ENCODE peak calls at places on chromosomes 2 and 18, in four cellular contexts. Y, P, T and V are unnamed samples. For H3K4me1, the result is how much of the 10 kb centered on the place peaks cover.

GRCh38 chr2:10430886-10431622 is 17.1 kb downstream of the ODC1 start:
- DNase-seq in Y (no peak), P (no peak), T (no peak), V (no peak)

GRCh38 chr2:232479341-232480200 is 8.1 kb downstream of the ECEL1 start:
- DNase-seq in Y (peak), P (no peak), T (no peak), V (no peak)

GRCh38 chr2:110816404-110817365 is 84.3 kb downstream of the ACOXL start:
- DNase-seq in Y (no peak), P (peak), T (no peak), V (no peak)

GRCh38 chr2:176188969-176189665 is 649 bp downstream of the HOXD1 start:
- DNase-seq in Y (no peak), P (no peak), T (no peak), V (peak)

GRCh38 chr2:45256867-45257641 is 247.8 kb upstream of the SIX2 start:
- DNase-seq in Y (no peak), P (no peak), T (peak), V (no peak)

GRCh38 chr2:169613876-169614275 is 29.7 kb downstream of the PPIG start:
- DNase-seq in Y (no peak), P (no peak), T (no peak), V (no peak)

GRCh38 chr2:70935468-70936164 is at the start of gene ATP6V1B1:
- DNase-seq in Y (peak), P (no peak), T (no peak), V (no peak)

GRCh38 chr2:110804915-110805314 is 72.5 kb downstream of the ACOXL start:
- DNase-seq in Y (no peak), P (no peak), T (no peak), V (no peak)

GRCh38 chr2:49903471-49903870 is 749.2 kb upstream of the FSHR start:
- DNase-seq in Y (no peak), P (no peak), T (no peak), V (no peak)

GRCh38 chr2:174510583-174511189 is 23.9 kb upstream of the GPR155 start:
- DNase-seq in Y (no peak), P (no peak), T (no peak), V (no peak)

GRCh38 chr2:200216310-200216709 is 90.2 kb upstream of the SPATS2L start:
- DNase-seq in Y (no peak), P (no peak), T (no peak), V (no peak)

GRCh38 chr18:72458256-72458655 is 85.9 kb downstream of the CBLN2 start:
- DNase-seq in Y (no peak), P (no peak), T (no peak), V (no peak)

GRCh38 chr2:221818569-221818968 is 246.5 kb upstream of the EPHA4 start:
- DNase-seq in Y (no peak), P (no peak), T (no peak), V (no peak)

GRCh38 chr2:236308855-236309668 is 44.9 kb upstream of the ASB18 start:
- DNase-seq in Y (no peak), P (no peak), T (no peak), V (no peak)

GRCh38 chr2:190572251-190572650 is 37.7 kb upstream of the NEMP2 start:
- DNase-seq in Y (no peak), P (no peak), T (no peak), V (no peak)

GRCh38 chr2:109260886-109261700 is 132.1 kb downstream of the SH3RF3 start:
- DNase-seq in Y (peak), P (no peak), T (no peak), V (no peak)
- TF ChIP-seq CTCF in Y (no peak), P (no peak), T (no peak), V (no peak)

DNA sequence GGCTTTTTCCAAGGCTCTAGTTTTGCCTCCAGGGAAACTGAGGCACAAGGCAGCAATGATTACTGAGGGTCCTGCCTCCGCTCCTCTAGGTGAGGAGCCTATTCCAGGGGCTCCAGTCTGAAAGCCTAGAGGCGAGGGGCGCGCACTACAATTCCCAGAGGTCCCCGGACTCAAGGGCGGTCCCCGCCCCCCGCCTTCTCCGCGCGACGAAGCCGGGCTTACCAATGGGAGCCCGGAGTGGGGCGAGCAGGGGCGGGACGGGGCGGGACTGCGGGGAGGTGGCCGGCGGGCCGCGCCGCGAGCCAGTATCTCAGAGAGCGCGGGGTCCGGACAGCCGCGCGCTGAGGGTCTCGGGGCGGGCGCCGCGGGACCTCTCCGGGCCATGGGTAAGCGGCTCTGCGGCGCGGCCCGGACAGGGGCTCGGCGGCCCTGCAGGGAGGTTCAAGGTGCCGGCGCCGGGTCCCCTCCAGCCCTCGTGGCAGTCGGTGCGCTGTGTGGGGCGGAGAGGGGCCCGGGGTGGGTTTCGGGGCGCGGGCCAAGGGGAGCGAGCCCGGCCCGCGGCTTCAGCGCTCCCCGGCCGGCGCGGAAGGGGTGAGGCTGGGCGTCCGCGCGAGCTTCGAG is at the start of gene ARID5A:
- DNase-seq in Y (peak), P (no peak), T (peak), V (peak)
- H3K4me1 ChIP-seq in Y (half or more), P (half or more), T (under half), V (under half)

DNA sequence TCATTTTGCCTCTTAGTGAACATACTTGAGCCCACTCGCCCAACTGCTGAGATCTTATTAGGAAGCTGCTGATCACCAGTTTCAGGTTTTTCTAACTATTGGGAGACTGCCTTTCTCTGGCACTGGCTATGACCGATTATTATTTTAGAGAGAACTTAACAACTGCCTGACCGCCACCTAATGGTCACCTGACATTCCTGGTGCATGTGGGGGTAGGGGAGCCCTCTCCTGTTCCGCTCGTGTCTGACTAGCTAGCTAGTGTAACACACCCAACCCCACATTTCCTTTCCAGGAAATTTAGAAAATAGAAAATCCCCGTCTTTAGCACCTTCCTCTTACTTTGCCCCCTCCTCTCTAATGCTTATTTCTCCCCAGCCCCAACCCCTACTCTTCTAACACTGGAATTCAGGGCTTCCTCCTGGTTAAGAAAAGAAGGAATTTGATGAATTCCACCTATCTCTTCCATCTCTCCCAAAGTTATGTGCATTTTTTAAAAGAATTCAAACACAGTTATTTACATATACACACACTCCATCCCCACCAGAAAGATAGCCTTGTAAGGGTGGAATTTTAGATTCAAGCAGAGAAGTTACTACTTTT is 19.4 kb upstream of the DNER start:
- DNase-seq in Y (no peak), P (no peak), T (no peak), V (no peak)
- TF ChIP-seq CTCF in Y (no peak), P (peak), T (no peak), V (no peak)

GRCh38 chr18:69580107-69580506 is 179.4 kb downstream of the DOK6 start:
- DNase-seq in Y (no peak), P (no peak), T (no peak), V (no peak)
- H3K4me1 ChIP-seq in Y (under half), P (under half), T (under half), V (under half)